ENCODE peak calls at places on chromosomes 4 and X, in five cellular contexts. One of them, this sample, is unnamed.

GRCh38 chrX:54494970-54495813 is 842 bp downstream of the FGD1 start:
- DNase-seq in A549: no peak
- DNase-seq in astrocyte of the spinal cord: peak
- DNase-seq in brain microvascular endothelial cell: no peak
- DNase-seq in cardiac fibroblast: peak
- DNase-seq in this sample: no peak

GRCh38 chrX:31319586-31319985 is 247.7 kb upstream of the FTHL17 start:
- DNase-seq in A549: no peak
- DNase-seq in astrocyte of the spinal cord: no peak
- DNase-seq in brain microvascular endothelial cell: peak
- DNase-seq in cardiac fibroblast: no peak
- DNase-seq in this sample: no peak

GRCh38 chrX:82370978-82371646 is 1137.0 kb upstream of the POU3F4 start:
- DNase-seq in A549: no peak
- DNase-seq in astrocyte of the spinal cord: no peak
- DNase-seq in brain microvascular endothelial cell: no peak
- DNase-seq in cardiac fibroblast: no peak
- DNase-seq in this sample: no peak

GRCh38 chr4:48340276-48340904 is 939 bp upstream of the SLAIN2 start:
- DNase-seq in A549: peak
- DNase-seq in astrocyte of the spinal cord: peak
- DNase-seq in brain microvascular endothelial cell: peak
- DNase-seq in cardiac fibroblast: peak
- DNase-seq in this sample: peak

GRCh38 chr4:142088906-142089305 is 452.5 kb downstream of the IL15 start:
- DNase-seq in A549: no peak
- DNase-seq in astrocyte of the spinal cord: peak
- DNase-seq in brain microvascular endothelial cell: peak
- DNase-seq in cardiac fibroblast: peak
- DNase-seq in this sample: peak

GRCh38 chrX:649166-649565 is 18.6 kb downstream of the SHOX start:
- DNase-seq in A549: no peak
- DNase-seq in astrocyte of the spinal cord: no peak
- DNase-seq in brain microvascular endothelial cell: no peak
- DNase-seq in cardiac fibroblast: no peak
- DNase-seq in this sample: no peak

GRCh38 chr4:24862073-24862751 is 50.6 kb downstream of the CCDC149 start:
- DNase-seq in A549: no peak
- DNase-seq in astrocyte of the spinal cord: no peak
- DNase-seq in brain microvascular endothelial cell: no peak
- DNase-seq in cardiac fibroblast: no peak
- DNase-seq in this sample: no peak

GRCh38 chr4:5238106-5238505 is 186.8 kb downstream of the STK32B start:
- DNase-seq in A549: no peak
- DNase-seq in astrocyte of the spinal cord: no peak
- DNase-seq in brain microvascular endothelial cell: peak
- DNase-seq in cardiac fibroblast: no peak
- DNase-seq in this sample: no peak

GRCh38 chrX:75365243-75365975 is 91.5 kb downstream of the UPRT start:
- DNase-seq in A549: no peak
- DNase-seq in astrocyte of the spinal cord: peak
- DNase-seq in brain microvascular endothelial cell: no peak
- DNase-seq in cardiac fibroblast: no peak
- DNase-seq in this sample: peak

GRCh38 chrX:17027931-17028330 is 81.5 kb downstream of the REPS2 start:
- DNase-seq in A549: no peak
- DNase-seq in astrocyte of the spinal cord: no peak
- DNase-seq in brain microvascular endothelial cell: no peak
- DNase-seq in cardiac fibroblast: no peak
- DNase-seq in this sample: no peak

GRCh38 chr4:118270492-118270891 is 82.3 kb downstream of the PRSS12 start:
- DNase-seq in A549: peak
- DNase-seq in astrocyte of the spinal cord: peak
- DNase-seq in brain microvascular endothelial cell: no peak
- DNase-seq in cardiac fibroblast: peak
- DNase-seq in this sample: peak

GRCh38 chr4:8158710-8159521 is at the start of gene ABLIM2:
- DNase-seq in A549: peak
- DNase-seq in astrocyte of the spinal cord: peak
- DNase-seq in brain microvascular endothelial cell: peak
- DNase-seq in cardiac fibroblast: peak
- DNase-seq in this sample: peak
- TF ChIP-seq CTCF in A549: no peak
- TF ChIP-seq CTCF in astrocyte of the spinal cord: no peak
- TF ChIP-seq CTCF in brain microvascular endothelial cell: no peak
- TF ChIP-seq CTCF in cardiac fibroblast: no peak
- TF ChIP-seq CTCF in this sample: no peak

GRCh38 chrX:45749375-45749774 is 548.7 kb upstream of the DIPK2B start:
- DNase-seq in A549: no peak
- DNase-seq in astrocyte of the spinal cord: peak
- DNase-seq in brain microvascular endothelial cell: no peak
- DNase-seq in cardiac fibroblast: peak
- DNase-seq in this sample: no peak

GRCh38 chrX:45748443-45748842 is 547.8 kb upstream of the DIPK2B start:
- DNase-seq in A549: no peak
- DNase-seq in astrocyte of the spinal cord: peak
- DNase-seq in brain microvascular endothelial cell: no peak
- DNase-seq in cardiac fibroblast: no peak
- DNase-seq in this sample: no peak

GRCh38 chrX:45750639-45751038 is 550.0 kb upstream of the DIPK2B start:
- DNase-seq in A549: no peak
- DNase-seq in astrocyte of the spinal cord: peak
- DNase-seq in brain microvascular endothelial cell: no peak
- DNase-seq in cardiac fibroblast: no peak
- DNase-seq in this sample: no peak

GRCh38 chrX:45745479-45745878 is 544.8 kb upstream of the DIPK2B start:
- DNase-seq in A549: no peak
- DNase-seq in astrocyte of the spinal cord: peak
- DNase-seq in brain microvascular endothelial cell: no peak
- DNase-seq in cardiac fibroblast: no peak
- DNase-seq in this sample: no peak

GRCh38 chrX:45747905-45748304 is 547.2 kb upstream of the DIPK2B start:
- DNase-seq in A549: no peak
- DNase-seq in astrocyte of the spinal cord: peak
- DNase-seq in brain microvascular endothelial cell: no peak
- DNase-seq in cardiac fibroblast: no peak
- DNase-seq in this sample: no peak
- TF ChIP-seq CTCF in A549: no peak
- TF ChIP-seq CTCF in astrocyte of the spinal cord: no peak
- TF ChIP-seq CTCF in brain microvascular endothelial cell: no peak
- TF ChIP-seq CTCF in cardiac fibroblast: no peak
- TF ChIP-seq CTCF in this sample: no peak

GRCh38 chr4:53619431-53619830 is 28.1 kb upstream of the LNX1 start:
- DNase-seq in A549: no peak
- DNase-seq in astrocyte of the spinal cord: no peak
- DNase-seq in brain microvascular endothelial cell: no peak
- DNase-seq in cardiac fibroblast: no peak
- DNase-seq in this sample: no peak

GRCh38 chr4:53617101-53617680 is 25.9 kb upstream of the LNX1 start:
- DNase-seq in A549: no peak
- DNase-seq in astrocyte of the spinal cord: no peak
- DNase-seq in brain microvascular endothelial cell: no peak
- DNase-seq in cardiac fibroblast: no peak
- DNase-seq in this sample: no peak

GRCh38 chr4:53622739-53623151 is 31.5 kb upstream of the LNX1 start:
- DNase-seq in A549: no peak
- DNase-seq in astrocyte of the spinal cord: peak
- DNase-seq in brain microvascular endothelial cell: peak
- DNase-seq in cardiac fibroblast: peak
- DNase-seq in this sample: peak

GRCh38 chr4:53618321-53618720 is 27.0 kb upstream of the LNX1 start:
- DNase-seq in A549: no peak
- DNase-seq in astrocyte of the spinal cord: no peak
- DNase-seq in brain microvascular endothelial cell: no peak
- DNase-seq in cardiac fibroblast: no peak
- DNase-seq in this sample: no peak

DNA sequence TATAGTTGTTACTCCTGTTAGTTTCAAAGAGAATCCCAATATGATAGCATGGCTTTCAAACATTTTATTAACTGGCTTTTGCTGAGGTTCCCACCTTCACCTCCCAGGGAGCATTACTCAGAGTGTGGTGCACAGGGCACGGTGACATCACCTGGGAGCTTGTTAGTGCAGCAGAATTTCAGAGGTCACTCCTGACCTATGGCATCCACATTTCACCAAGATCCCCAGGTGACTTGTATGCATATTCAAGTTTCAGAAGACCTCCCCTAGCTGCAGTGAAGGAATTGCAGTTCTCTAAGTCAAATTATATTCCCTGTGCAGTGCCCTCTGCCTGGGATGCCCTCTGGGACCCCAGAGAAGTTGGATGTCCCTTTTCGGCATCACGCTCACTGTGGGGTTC is 29.7 kb upstream of the LNX1 start:
- DNase-seq in A549: no peak
- DNase-seq in astrocyte of the spinal cord: no peak
- DNase-seq in brain microvascular endothelial cell: no peak
- DNase-seq in cardiac fibroblast: no peak
- DNase-seq in this sample: no peak
- TF ChIP-seq CTCF in A549: no peak
- TF ChIP-seq CTCF in astrocyte of the spinal cord: no peak
- TF ChIP-seq CTCF in brain microvascular endothelial cell: no peak
- TF ChIP-seq CTCF in cardiac fibroblast: peak
- TF ChIP-seq CTCF in this sample: peak

GRCh38 chr4:112765317-112765989 is 128.5 kb downstream of the LARP7 start:
- DNase-seq in A549: no peak
- DNase-seq in astrocyte of the spinal cord: peak
- DNase-seq in brain microvascular endothelial cell: peak
- DNase-seq in cardiac fibroblast: peak
- DNase-seq in this sample: peak
- TF ChIP-seq CTCF in A549: peak
- TF ChIP-seq CTCF in astrocyte of the spinal cord: peak
- TF ChIP-seq CTCF in brain microvascular endothelial cell: peak
- TF ChIP-seq CTCF in cardiac fibroblast: peak
- TF ChIP-seq CTCF in this sample: peak

GRCh38 chr4:27861381-27861787 is 1000.7 kb downstream of the STIM2 start:
- DNase-seq in A549: no peak
- DNase-seq in astrocyte of the spinal cord: peak
- DNase-seq in brain microvascular endothelial cell: peak
- DNase-seq in cardiac fibroblast: peak
- DNase-seq in this sample: peak
- TF ChIP-seq CTCF in A549: peak
- TF ChIP-seq CTCF in astrocyte of the spinal cord: peak
- TF ChIP-seq CTCF in brain microvascular endothelial cell: peak
- TF ChIP-seq CTCF in cardiac fibroblast: peak
- TF ChIP-seq CTCF in this sample: peak

GRCh38 chr4:8886625-8887406 is 15.2 kb upstream of the HMX1 start:
- DNase-seq in A549: no peak
- DNase-seq in astrocyte of the spinal cord: no peak
- DNase-seq in brain microvascular endothelial cell: no peak
- DNase-seq in cardiac fibroblast: no peak
- DNase-seq in this sample: no peak
- TF ChIP-seq CTCF in A549: peak
- TF ChIP-seq CTCF in astrocyte of the spinal cord: peak
- TF ChIP-seq CTCF in brain microvascular endothelial cell: peak
- TF ChIP-seq CTCF in cardiac fibroblast: peak
- TF ChIP-seq CTCF in this sample: peak

GRCh38 chrX:148601034-148601433 is 100.6 kb downstream of the AFF2 start:
- DNase-seq in A549: no peak
- DNase-seq in astrocyte of the spinal cord: peak
- DNase-seq in brain microvascular endothelial cell: no peak
- DNase-seq in cardiac fibroblast: peak
- DNase-seq in this sample: no peak
- TF ChIP-seq CTCF in A549: no peak
- TF ChIP-seq CTCF in astrocyte of the spinal cord: no peak
- TF ChIP-seq CTCF in brain microvascular endothelial cell: no peak
- TF ChIP-seq CTCF in cardiac fibroblast: no peak
- TF ChIP-seq CTCF in this sample: no peak

This sample was measured in HFFc6.